ENCODE peak calls at places on chromosomes 7 and 10, in nine cellular contexts. One of them, this sample, is unnamed.

GRCh38 chr7:94696981-94697670 is 41.2 kb upstream of the SGCE start:
- DNase-seq in caudate nucleus: no peak
- DNase-seq in cardiac muscle cell: no peak
- DNase-seq in MM.1S: no peak
- DNase-seq in neural progenitor cell: no peak
- DNase-seq in brain microvascular endothelial cell: peak; percentile 95
- DNase-seq in dorsolateral prefrontal cortex: no peak
- DNase-seq in RWPE1: peak; percentile 80
- DNase-seq in CD8-positive, alpha-beta T cell: no peak
- DNase-seq in this sample: no peak

GRCh38 chr10:78656815-78657621 is 411.7 kb upstream of the ZMIZ1 start:
- DNase-seq in MM.1S: no peak
- DNase-seq in neural progenitor cell: peak; percentile 98
- DNase-seq in caudate nucleus: peak; percentile 28
- DNase-seq in CD8-positive, alpha-beta T cell: no peak
- DNase-seq in cardiac muscle cell: peak; percentile 35
- DNase-seq in RWPE1: no peak
- DNase-seq in dorsolateral prefrontal cortex: peak; percentile 70
- DNase-seq in brain microvascular endothelial cell: no peak
- DNase-seq in this sample: no peak

GRCh38 chr10:73655990-73656298 is at the start of gene SYNPO2L:
- DNase-seq in neural progenitor cell: no peak
- DNase-seq in MM.1S: no peak
- DNase-seq in dorsolateral prefrontal cortex: no peak
- DNase-seq in RWPE1: no peak
- DNase-seq in cardiac muscle cell: peak; percentile 85
- DNase-seq in brain microvascular endothelial cell: no peak
- DNase-seq in CD8-positive, alpha-beta T cell: no peak
- DNase-seq in caudate nucleus: no peak
- DNase-seq in this sample: no peak

GRCh38 chr7:124752310-124752709 is 13.3 kb downstream of the GPR37 start:
- DNase-seq in cardiac muscle cell: no peak
- DNase-seq in RWPE1: no peak
- DNase-seq in MM.1S: no peak
- DNase-seq in dorsolateral prefrontal cortex: no peak
- DNase-seq in CD8-positive, alpha-beta T cell: no peak
- DNase-seq in caudate nucleus: no peak
- DNase-seq in neural progenitor cell: no peak
- DNase-seq in brain microvascular endothelial cell: no peak
- DNase-seq in this sample: no peak

GRCh38 chr10:129532838-129533237 is 65.8 kb downstream of the MGMT start:
- DNase-seq in caudate nucleus: no peak
- DNase-seq in neural progenitor cell: no peak
- DNase-seq in brain microvascular endothelial cell: no peak
- DNase-seq in dorsolateral prefrontal cortex: no peak
- DNase-seq in MM.1S: no peak
- DNase-seq in CD8-positive, alpha-beta T cell: no peak
- DNase-seq in cardiac muscle cell: no peak
- DNase-seq in RWPE1: no peak
- DNase-seq in this sample: no peak

GRCh38 chr10:118301211-118301610 is 40.9 kb downstream of the FAM204A start:
- DNase-seq in caudate nucleus: no peak
- DNase-seq in brain microvascular endothelial cell: no peak
- DNase-seq in MM.1S: peak; percentile 68
- DNase-seq in neural progenitor cell: no peak
- DNase-seq in CD8-positive, alpha-beta T cell: no peak
- DNase-seq in cardiac muscle cell: no peak
- DNase-seq in dorsolateral prefrontal cortex: no peak
- DNase-seq in RWPE1: no peak
- DNase-seq in this sample: no peak

GRCh38 chr7:8379264-8379663 is 54.1 kb upstream of the NXPH1 start:
- DNase-seq in neural progenitor cell: peak; percentile 27
- DNase-seq in CD8-positive, alpha-beta T cell: no peak
- DNase-seq in caudate nucleus: no peak
- DNase-seq in MM.1S: no peak
- DNase-seq in cardiac muscle cell: no peak
- DNase-seq in RWPE1: no peak
- DNase-seq in brain microvascular endothelial cell: no peak
- DNase-seq in dorsolateral prefrontal cortex: peak; percentile 78
- DNase-seq in this sample: no peak

GRCh38 chr10:25758041-25758457 is 176.0 kb upstream of the MYO3A start:
- DNase-seq in MM.1S: peak; percentile 50
- DNase-seq in brain microvascular endothelial cell: peak; percentile 40
- DNase-seq in CD8-positive, alpha-beta T cell: no peak
- DNase-seq in RWPE1: no peak
- DNase-seq in cardiac muscle cell: peak; percentile 63
- DNase-seq in dorsolateral prefrontal cortex: peak; percentile 53
- DNase-seq in caudate nucleus: peak; percentile 8
- DNase-seq in neural progenitor cell: peak; percentile 59
- DNase-seq in this sample: no peak

GRCh38 chr7:18395868-18396267 is 99.7 kb upstream of the HDAC9 start:
- DNase-seq in CD8-positive, alpha-beta T cell: no peak
- DNase-seq in caudate nucleus: no peak
- DNase-seq in RWPE1: no peak
- DNase-seq in brain microvascular endothelial cell: no peak
- DNase-seq in neural progenitor cell: no peak
- DNase-seq in cardiac muscle cell: no peak
- DNase-seq in dorsolateral prefrontal cortex: no peak
- DNase-seq in MM.1S: no peak
- DNase-seq in this sample: no peak

GRCh38 chr7:50733552-50733951 is 49.1 kb downstream of the GRB10 start:
- DNase-seq in CD8-positive, alpha-beta T cell: no peak
- DNase-seq in dorsolateral prefrontal cortex: no peak
- DNase-seq in brain microvascular endothelial cell: peak; percentile 73
- DNase-seq in cardiac muscle cell: no peak
- DNase-seq in caudate nucleus: no peak
- DNase-seq in RWPE1: peak; percentile 80
- DNase-seq in neural progenitor cell: no peak
- DNase-seq in MM.1S: no peak
- DNase-seq in this sample: no peak

GRCh38 chr10:78991187-78991586 is 77.6 kb upstream of the ZMIZ1 start:
- DNase-seq in CD8-positive, alpha-beta T cell: no peak
- DNase-seq in caudate nucleus: no peak
- DNase-seq in dorsolateral prefrontal cortex: no peak
- DNase-seq in cardiac muscle cell: no peak
- DNase-seq in neural progenitor cell: no peak
- DNase-seq in brain microvascular endothelial cell: no peak
- DNase-seq in MM.1S: no peak
- DNase-seq in RWPE1: peak; percentile 77
- DNase-seq in this sample: no peak

GRCh38 chr7:77538186-77538907 is 1.3 kb downstream of the PTPN12 start:
- DNase-seq in RWPE1: peak; percentile 94
- DNase-seq in MM.1S: no peak
- DNase-seq in dorsolateral prefrontal cortex: peak; percentile 54
- DNase-seq in caudate nucleus: peak; percentile 6
- DNase-seq in brain microvascular endothelial cell: peak; percentile 89
- DNase-seq in neural progenitor cell: peak; percentile 82
- DNase-seq in CD8-positive, alpha-beta T cell: no peak
- DNase-seq in cardiac muscle cell: peak; percentile 76
- DNase-seq in this sample: peak; percentile 23

GRCh38 chr10:103417601-103418000 is 21.2 kb downstream of the PDCD11 start:
- DNase-seq in RWPE1: no peak
- DNase-seq in MM.1S: no peak
- DNase-seq in CD8-positive, alpha-beta T cell: no peak
- DNase-seq in neural progenitor cell: no peak
- DNase-seq in caudate nucleus: no peak
- DNase-seq in brain microvascular endothelial cell: no peak
- DNase-seq in cardiac muscle cell: no peak
- DNase-seq in dorsolateral prefrontal cortex: no peak
- DNase-seq in this sample: no peak

GRCh38 chr7:151844080-151844827 is 32.7 kb downstream of the PRKAG2 start:
- DNase-seq in neural progenitor cell: no peak
- DNase-seq in RWPE1: peak; percentile 30
- DNase-seq in caudate nucleus: no peak
- DNase-seq in cardiac muscle cell: no peak
- DNase-seq in CD8-positive, alpha-beta T cell: no peak
- DNase-seq in brain microvascular endothelial cell: peak; percentile 91
- DNase-seq in MM.1S: no peak
- DNase-seq in dorsolateral prefrontal cortex: no peak
- DNase-seq in this sample: no peak

DNA sequence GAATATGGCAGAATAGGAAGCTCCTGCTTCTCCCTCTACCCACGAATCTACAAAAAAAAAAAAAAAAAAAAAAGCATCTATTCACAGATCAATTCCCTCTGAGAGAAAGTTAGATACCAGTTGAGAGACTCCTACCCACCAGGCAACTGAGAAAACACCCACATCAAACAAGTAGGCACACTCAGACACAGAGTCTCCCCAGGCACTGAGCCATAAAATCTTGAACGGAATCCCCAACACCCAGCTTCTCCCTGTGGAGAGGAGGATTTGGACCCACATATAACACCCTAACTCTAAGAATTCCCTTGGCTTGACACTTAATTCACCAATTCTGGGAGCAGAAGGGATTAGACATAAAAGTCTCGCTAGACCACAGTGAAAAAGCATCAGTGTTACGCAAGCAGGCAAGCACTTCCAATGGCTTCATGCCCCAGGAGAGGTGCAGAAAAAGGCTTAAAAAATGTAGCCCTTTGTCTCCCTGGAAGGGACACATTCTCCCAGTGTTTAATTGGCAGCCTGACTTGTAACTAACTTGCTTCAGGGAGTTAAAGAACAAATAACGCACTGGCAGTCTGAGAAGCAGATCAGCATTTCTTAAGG is 192.2 kb downstream of the ELAPOR2 start:
- DNase-seq in brain microvascular endothelial cell: no peak
- DNase-seq in neural progenitor cell: peak; percentile 76
- DNase-seq in caudate nucleus: peak; percentile 38
- DNase-seq in CD8-positive, alpha-beta T cell: no peak
- DNase-seq in dorsolateral prefrontal cortex: peak; percentile 39
- DNase-seq in cardiac muscle cell: no peak
- DNase-seq in MM.1S: no peak
- DNase-seq in RWPE1: no peak
- DNase-seq in this sample: no peak
- H3K27ac ChIP-seq in brain microvascular endothelial cell: no peak overlapping the region
- H3K27ac ChIP-seq in neural progenitor cell: peak overlapping the region; percentile 88
- H3K27ac ChIP-seq in caudate nucleus: peak overlapping the region; percentile 28
- H3K27ac ChIP-seq in CD8-positive, alpha-beta T cell: no peak overlapping the region
- H3K27ac ChIP-seq in dorsolateral prefrontal cortex: peak overlapping the region; percentile 54
- H3K27ac ChIP-seq in cardiac muscle cell: peak overlapping the region; percentile 60
- H3K27ac ChIP-seq in MM.1S: no peak overlapping the region
- H3K27ac ChIP-seq in RWPE1: no peak overlapping the region
- H3K27ac ChIP-seq in this sample: no peak overlapping the region

GRCh38 chr10:122998934-122999333 is 9.7 kb downstream of the IKZF5 start:
- DNase-seq in CD8-positive, alpha-beta T cell: no peak
- DNase-seq in cardiac muscle cell: no peak
- DNase-seq in neural progenitor cell: no peak
- DNase-seq in RWPE1: no peak
- DNase-seq in brain microvascular endothelial cell: no peak
- DNase-seq in caudate nucleus: no peak
- DNase-seq in dorsolateral prefrontal cortex: no peak
- DNase-seq in MM.1S: no peak
- DNase-seq in this sample: no peak
- H3K27ac ChIP-seq in CD8-positive, alpha-beta T cell: no peak overlapping the region
- H3K27ac ChIP-seq in cardiac muscle cell: no peak overlapping the region
- H3K27ac ChIP-seq in neural progenitor cell: no peak overlapping the region
- H3K27ac ChIP-seq in RWPE1: no peak overlapping the region
- H3K27ac ChIP-seq in brain microvascular endothelial cell: no peak overlapping the region
- H3K27ac ChIP-seq in caudate nucleus: peak overlapping the region; percentile 39
- H3K27ac ChIP-seq in dorsolateral prefrontal cortex: peak overlapping the region; percentile 46
- H3K27ac ChIP-seq in MM.1S: no peak overlapping the region
- H3K27ac ChIP-seq in this sample: no peak overlapping the region

DNA sequence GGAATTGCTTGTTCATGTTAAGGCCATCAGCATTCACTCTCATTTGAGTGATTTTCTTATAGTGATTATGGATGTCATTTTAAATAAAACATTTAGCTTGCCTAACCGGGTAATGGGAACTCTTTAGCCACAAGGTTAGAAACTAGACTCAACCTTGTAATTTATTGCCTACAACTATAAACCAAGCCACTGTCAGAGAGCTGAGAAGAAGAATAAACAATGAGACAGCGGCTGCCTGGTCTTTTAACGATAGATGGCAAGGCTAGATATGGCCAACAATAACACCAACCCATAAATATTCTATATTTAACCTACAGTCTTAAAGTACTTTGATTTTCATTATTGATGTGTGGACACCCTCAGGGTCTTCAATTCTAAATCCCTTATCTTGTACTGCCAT is 27.8 kb upstream of the INHBA start:
- DNase-seq in CD8-positive, alpha-beta T cell: no peak
- DNase-seq in neural progenitor cell: no peak
- DNase-seq in RWPE1: no peak
- DNase-seq in MM.1S: no peak
- DNase-seq in cardiac muscle cell: no peak
- DNase-seq in dorsolateral prefrontal cortex: no peak
- DNase-seq in brain microvascular endothelial cell: no peak
- DNase-seq in caudate nucleus: no peak
- DNase-seq in this sample: no peak
- H3K27ac ChIP-seq in CD8-positive, alpha-beta T cell: no peak overlapping the region
- H3K27ac ChIP-seq in neural progenitor cell: no peak overlapping the region
- H3K27ac ChIP-seq in RWPE1: no peak overlapping the region
- H3K27ac ChIP-seq in MM.1S: no peak overlapping the region
- H3K27ac ChIP-seq in cardiac muscle cell: no peak overlapping the region
- H3K27ac ChIP-seq in dorsolateral prefrontal cortex: no peak overlapping the region
- H3K27ac ChIP-seq in brain microvascular endothelial cell: no peak overlapping the region
- H3K27ac ChIP-seq in caudate nucleus: no peak overlapping the region
- H3K27ac ChIP-seq in this sample: no peak overlapping the region

GRCh38 chr10:60777696-60778213 is 523 bp upstream of the CDK1 start:
- DNase-seq in cardiac muscle cell: no peak
- DNase-seq in dorsolateral prefrontal cortex: no peak
- DNase-seq in caudate nucleus: no peak
- DNase-seq in MM.1S: no peak
- DNase-seq in CD8-positive, alpha-beta T cell: no peak
- DNase-seq in brain microvascular endothelial cell: no peak
- DNase-seq in RWPE1: no peak
- DNase-seq in neural progenitor cell: no peak
- DNase-seq in this sample: no peak

GRCh38 chr10:60778214-60778977 is at the start of gene CDK1:
- DNase-seq in cardiac muscle cell: peak; percentile 99
- DNase-seq in brain microvascular endothelial cell: peak; percentile 99
- DNase-seq in caudate nucleus: peak; percentile 96
- DNase-seq in neural progenitor cell: peak; percentile 98
- DNase-seq in MM.1S: peak; percentile 98
- DNase-seq in RWPE1: peak; percentile 100
- DNase-seq in dorsolateral prefrontal cortex: peak; percentile 96
- DNase-seq in CD8-positive, alpha-beta T cell: peak; percentile 90
- DNase-seq in this sample: peak; percentile 93

GRCh38 chr10:60781678-60782077 is 3.4 kb downstream of the CDK1 start:
- DNase-seq in dorsolateral prefrontal cortex: no peak
- DNase-seq in caudate nucleus: no peak
- DNase-seq in neural progenitor cell: no peak
- DNase-seq in CD8-positive, alpha-beta T cell: no peak
- DNase-seq in cardiac muscle cell: no peak
- DNase-seq in brain microvascular endothelial cell: no peak
- DNase-seq in MM.1S: no peak
- DNase-seq in RWPE1: no peak
- DNase-seq in this sample: no peak

DNA sequence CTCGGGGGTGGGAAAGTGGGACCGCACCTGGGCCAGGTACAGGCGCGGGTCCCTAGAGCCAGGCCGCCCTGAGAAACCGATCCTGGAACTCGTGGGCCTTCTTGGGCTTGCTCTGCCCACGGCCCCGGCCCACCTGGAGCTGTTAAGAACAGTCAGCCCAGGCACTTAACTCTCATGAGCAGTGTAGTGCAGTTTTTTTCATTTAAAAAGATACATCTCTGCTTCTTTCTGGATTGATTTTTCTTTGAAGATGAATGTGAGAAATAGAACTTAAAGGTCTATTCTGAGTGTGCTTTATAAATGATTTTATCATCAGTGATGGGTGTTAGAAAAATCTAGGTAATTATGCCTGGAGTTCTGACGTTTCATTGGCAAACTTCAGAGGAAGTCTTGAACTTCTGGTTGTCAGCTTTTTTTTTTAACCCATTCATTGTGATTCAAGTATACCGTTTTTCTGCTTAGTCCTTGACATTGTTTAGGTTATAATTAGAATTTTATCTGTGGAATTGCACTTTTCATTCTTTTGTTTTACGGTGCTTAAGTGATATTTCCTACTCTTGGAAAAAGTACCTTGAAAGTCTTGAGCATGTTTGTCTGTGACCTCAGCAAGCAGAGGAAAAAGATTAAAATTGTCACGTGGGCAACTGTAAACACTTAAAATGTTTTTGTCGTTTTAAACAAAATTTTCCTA is 845 bp downstream of the CDK1 start:
- DNase-seq in RWPE1: peak; percentile 14
- DNase-seq in cardiac muscle cell: peak; percentile 38
- DNase-seq in CD8-positive, alpha-beta T cell: no peak
- DNase-seq in brain microvascular endothelial cell: no peak
- DNase-seq in dorsolateral prefrontal cortex: no peak
- DNase-seq in MM.1S: peak; percentile 29
- DNase-seq in neural progenitor cell: no peak
- DNase-seq in caudate nucleus: no peak
- DNase-seq in this sample: no peak
- H3K27ac ChIP-seq in RWPE1: peak overlapping the region; percentile 89
- H3K27ac ChIP-seq in cardiac muscle cell: peak overlapping the region; percentile 86
- H3K27ac ChIP-seq in CD8-positive, alpha-beta T cell: no peak overlapping the region
- H3K27ac ChIP-seq in brain microvascular endothelial cell: no peak overlapping the region
- H3K27ac ChIP-seq in dorsolateral prefrontal cortex: no peak overlapping the region
- H3K27ac ChIP-seq in MM.1S: peak overlapping the region; percentile 76
- H3K27ac ChIP-seq in neural progenitor cell: peak overlapping the region; percentile 59
- H3K27ac ChIP-seq in caudate nucleus: no peak overlapping the region
- H3K27ac ChIP-seq in this sample: no peak overlapping the region

This sample was measured in naive thymus-derived CD4-positive, alpha-beta T cell.